ENCODE peak calls at places on chromosomes 5 and 9, in four cellular contexts. Z is omental fat pad, L is iPS-NIHi11, B is natural killer cell. Y is an unnamed sample.

GRCh38 chr5:40594811-40595210 is 84.9 kb upstream of the PTGER4 start:
- DNase-seq in Z (no peak), L (no peak), B (no peak), Y (no peak)

GRCh38 chr5:91189480-91190332 is 193.4 kb downstream of the ARRDC3 start:
- DNase-seq in Z (no peak), L (no peak), B (no peak), Y (no peak)

GRCh38 chr5:74386571-74387334 is 253.8 kb downstream of the ENC1 start:
- DNase-seq in Z (no peak), L (no peak), B (no peak), Y (no peak)

GRCh38 chr9:68817079-68817875 is 112.2 kb downstream of the PIP5K1B start:
- DNase-seq in Z (no peak), L (no peak), B (no peak), Y (no peak)

GRCh38 chr9:16030513-16031185 is 477.8 kb downstream of the CCDC171 start:
- DNase-seq in Z (no peak), L (peak; percentile 32), B (peak; percentile 26), Y (no peak)

GRCh38 chr9:107422189-107422802 is 67.3 kb downstream of the KLF4 start:
- DNase-seq in Z (peak; percentile 32), L (peak; percentile 81), B (no peak), Y (peak; percentile 65)

GRCh38 chr5:78633710-78634109 is 14.9 kb downstream of the LHFPL2 start:
- DNase-seq in Z (no peak), L (no peak), B (no peak), Y (no peak)

GRCh38 chr5:167786871-167787568 is 504.4 kb upstream of the WWC1 start:
- DNase-seq in Z (no peak), L (no peak), B (no peak), Y (no peak)

GRCh38 chr9:1726993-1727759 is 288.0 kb upstream of the SMARCA2 start:
- DNase-seq in Z (no peak), L (peak; percentile 26), B (no peak), Y (no peak)

GRCh38 chr9:93087971-93088655 is 7.9 kb upstream of the CARD19 start:
- DNase-seq in Z (no peak), L (no peak), B (no peak), Y (no peak)

GRCh38 chr5:79181419-79182022 is 54.4 kb upstream of the JMY start:
- DNase-seq in Z (no peak), L (no peak), B (no peak), Y (no peak)

GRCh38 chr5:98770158-98770910 is 3.1 kb upstream of the RGMB start:
- DNase-seq in Z (no peak), L (no peak), B (no peak), Y (no peak)

GRCh38 chr9:91025856-91026255 is 224.2 kb downstream of the SYK start:
- DNase-seq in Z (no peak), L (no peak), B (no peak), Y (no peak)

GRCh38 chr9:124000784-124001444 is 10.7 kb upstream of the LHX2 start:
- DNase-seq in Z (no peak), L (no peak), B (no peak), Y (no peak)